ENCODE peak calls at places on chromosomes 2 and 18, in eight cellular contexts. N is DMS153; O is CD8-positive, alpha-beta T cell; G is GM23338; D is kidney glomerular epithelial cell; T is iris pigment epithelial cell; C is trophoblast cell; A is stimulated activated CD8-positive, alpha-beta memory T cell treated with anti-CD3 and anti-CD28 coated beads, Interleukin-4, amount 100 ng/mL, for 1 hour. S is an unnamed sample.

GRCh38 chr2:188693111-188693510 is 281.1 kb upstream of the COL3A1 start:
- DNase-seq in C (peak), O (no peak), A (no peak), N (no peak), T (no peak), G (no peak), D (no peak), S (no peak)

GRCh38 chr2:230137902-230138539 is 69.3 kb upstream of the SLC16A14 start:
- DNase-seq in G (no peak), T (peak), O (no peak), N (no peak), A (no peak), D (peak), C (no peak), S (no peak)

GRCh38 chr18:36685580-36685979 is 143.2 kb downstream of the TPGS2 start:
- DNase-seq in N (no peak), O (no peak), T (no peak), A (no peak), C (no peak), G (no peak), D (no peak), S (no peak)

GRCh38 chr2:14451312-14451711 is 181.2 kb upstream of the LRATD1 start:
- DNase-seq in C (peak), G (peak), D (no peak), T (peak), A (no peak), N (no peak), O (no peak), S (peak)

GRCh38 chr18:371616-371998 is 103.8 kb upstream of the THOC1 start:
- DNase-seq in A (no peak), C (peak), O (no peak), N (no peak), D (no peak), G (no peak), T (no peak), S (peak)

GRCh38 chr2:53475320-53475719 is 292.3 kb upstream of the CHAC2 start:
- DNase-seq in A (no peak), D (peak), G (no peak), N (no peak), C (peak), O (no peak), T (no peak), S (no peak)

GRCh38 chr18:80227472-80227871 is 19.8 kb downstream of the PARD6G start:
- DNase-seq in T (no peak), D (no peak), N (no peak), A (no peak), O (no peak), G (no peak), C (no peak), S (no peak)

GRCh38 chr2:230950833-230951339 is 25.8 kb upstream of the GPR55 start:
- DNase-seq in A (no peak), N (no peak), T (no peak), D (no peak), O (no peak), G (no peak), C (no peak), S (no peak)

GRCh38 chr2:241982711-241983570 is 113.4 kb downstream of the RTP5 start:
- DNase-seq in A (no peak), T (no peak), N (no peak), O (no peak), G (no peak), C (no peak), D (no peak), S (no peak)

GRCh38 chr2:54927751-54928615 is 122.3 kb downstream of the RTN4 start:
- DNase-seq in N (no peak), T (no peak), C (no peak), G (no peak), A (no peak), O (no peak), D (no peak), S (no peak)

GRCh38 chr18:55641501-55641900 is 53.5 kb upstream of the TCF4 start:
- DNase-seq in C (peak), O (no peak), T (no peak), A (no peak), D (no peak), N (no peak), G (no peak), S (no peak)

GRCh38 chr18:21115519-21116411 is 4.2 kb upstream of the ROCK1 start:
- DNase-seq in A (no peak), C (no peak), T (peak), G (peak), N (no peak), O (no peak), D (no peak), S (no peak)

GRCh38 chr2:2286592-2286991 is 44.5 kb downstream of the MYT1L start:
- DNase-seq in G (no peak), A (no peak), T (no peak), C (no peak), N (peak), O (no peak), D (no peak), S (no peak)

GRCh38 chr2:101861382-101861781 is 130.4 kb upstream of the IL1R2 start:
- DNase-seq in T (no peak), O (no peak), D (no peak), A (no peak), N (no peak), C (no peak), G (no peak), S (no peak)

GRCh38 chr2:105315314-105315713 is 14.2 kb downstream of the TGFBRAP1 start:
- DNase-seq in G (no peak), D (no peak), N (no peak), T (no peak), C (no peak), O (no peak), A (no peak), S (peak)